ENCODE peak calls at places on chromosomes 1 and 21, in eight cellular contexts. X is tibial nerve, H is mucosa of descending colon, W is neural progenitor cell, V is HCT116, Y is suprapubic skin, T is transverse colon, S is breast epithelium. Z is an unnamed sample. For H3K4me1, the result is how much of the 10 kb centered on the place peaks cover.

GRCh38 chr1:181159451-181160151 is 71.1 kb downstream of the IER5 start:
- DNase-seq in X (no peak), H (peak), W (no peak), V (no peak), Y (peak), T (peak), S (no peak), Z (no peak)

GRCh38 chr1:234505774-234506114 is 26.8 kb upstream of the TARBP1 start:
- DNase-seq in X (no peak), H (no peak), W (no peak), V (no peak), Y (no peak), T (no peak), S (no peak), Z (no peak)

GRCh38 chr1:173356211-173356762 is 120.8 kb upstream of the PRDX6 start:
- DNase-seq in X (no peak), H (no peak), W (no peak), V (no peak), Y (no peak), T (no peak), S (no peak), Z (no peak)

GRCh38 chr1:94068096-94068830 is 52.7 kb downstream of the ABCA4 start:
- DNase-seq in X (no peak), H (no peak), W (no peak), V (peak), Y (no peak), T (no peak), S (no peak), Z (no peak)

GRCh38 chr21:28067015-28067414 is 925.7 kb downstream of the LTN1 start:
- DNase-seq in X (no peak), H (no peak), W (no peak), V (no peak), Y (no peak), T (no peak), S (no peak), Z (no peak)

GRCh38 chr1:22711591-22712501 is 1.2 kb downstream of the EPHB2 start:
- DNase-seq in X (no peak), H (peak), W (peak), V (no peak), Y (no peak), T (peak), S (no peak), Z (no peak)

GRCh38 chr1:183291802-183292515 is 105.9 kb downstream of the LAMC2 start:
- DNase-seq in X (no peak), H (no peak), W (no peak), V (no peak), Y (no peak), T (no peak), S (peak), Z (no peak)

GRCh38 chr1:5830771-5831599 is 161.2 kb downstream of the NPHP4 start:
- DNase-seq in X (no peak), H (no peak), W (peak), V (no peak), Y (no peak), T (no peak), S (no peak), Z (no peak)

GRCh38 chr1:205071028-205071409 is 13.2 kb downstream of the TMEM81 start:
- DNase-seq in X (no peak), H (no peak), W (no peak), V (no peak), Y (no peak), T (no peak), S (no peak), Z (no peak)

GRCh38 chr1:153774780-153775431 is at the start of gene SLC27A3:
- DNase-seq in X (peak), H (peak), W (peak), V (peak), Y (peak), T (peak), S (peak), Z (no peak)

GRCh38 chr1:3483801-3484444 is 29.5 kb downstream of the ARHGEF16 start:
- DNase-seq in X (no peak), H (peak), W (peak), V (no peak), Y (no peak), T (peak), S (no peak), Z (no peak)

GRCh38 chr1:237070519-237070918 is 28.5 kb downstream of the RYR2 start:
- DNase-seq in X (no peak), H (no peak), W (no peak), V (no peak), Y (no peak), T (no peak), S (no peak), Z (no peak)

GRCh38 chr1:204446413-204447111 is 34.9 kb upstream of the PPP1R15B start:
- DNase-seq in X (no peak), H (peak), W (peak), V (no peak), Y (no peak), T (peak), S (no peak), Z (peak)

GRCh38 chr1:183773456-183773855 is 31.5 kb upstream of the RGL1 start:
- DNase-seq in X (no peak), H (no peak), W (no peak), V (no peak), Y (no peak), T (no peak), S (no peak), Z (no peak)

GRCh38 chr1:224234017-224234416 is 51.0 kb downstream of the DEGS1 start:
- DNase-seq in X (no peak), H (no peak), W (no peak), V (no peak), Y (no peak), T (no peak), S (no peak), Z (no peak)

GRCh38 chr1:35398739-35399138 is 130.2 kb downstream of the ZMYM4 start:
- DNase-seq in X (no peak), H (no peak), W (no peak), V (no peak), Y (no peak), T (no peak), S (no peak), Z (no peak)

GRCh38 chr1:234601217-234602017 is 8.6 kb downstream of the IRF2BP2 start:
- DNase-seq in X (no peak), H (no peak), W (no peak), V (no peak), Y (no peak), T (peak), S (no peak), Z (no peak)

GRCh38 chr1:209873067-209873810 is 45.5 kb downstream of the UTP25 start:
- DNase-seq in X (no peak), H (no peak), W (no peak), V (no peak), Y (no peak), T (no peak), S (no peak), Z (no peak)

GRCh38 chr1:72137665-72138064 is 144.7 kb downstream of the NEGR1 start:
- DNase-seq in X (no peak), H (no peak), W (no peak), V (no peak), Y (no peak), T (no peak), S (no peak), Z (no peak)

GRCh38 chr1:186974774-186975181 is 146.0 kb downstream of the PLA2G4A start:
- DNase-seq in X (no peak), H (no peak), W (no peak), V (no peak), Y (no peak), T (no peak), S (no peak), Z (no peak)

DNA sequence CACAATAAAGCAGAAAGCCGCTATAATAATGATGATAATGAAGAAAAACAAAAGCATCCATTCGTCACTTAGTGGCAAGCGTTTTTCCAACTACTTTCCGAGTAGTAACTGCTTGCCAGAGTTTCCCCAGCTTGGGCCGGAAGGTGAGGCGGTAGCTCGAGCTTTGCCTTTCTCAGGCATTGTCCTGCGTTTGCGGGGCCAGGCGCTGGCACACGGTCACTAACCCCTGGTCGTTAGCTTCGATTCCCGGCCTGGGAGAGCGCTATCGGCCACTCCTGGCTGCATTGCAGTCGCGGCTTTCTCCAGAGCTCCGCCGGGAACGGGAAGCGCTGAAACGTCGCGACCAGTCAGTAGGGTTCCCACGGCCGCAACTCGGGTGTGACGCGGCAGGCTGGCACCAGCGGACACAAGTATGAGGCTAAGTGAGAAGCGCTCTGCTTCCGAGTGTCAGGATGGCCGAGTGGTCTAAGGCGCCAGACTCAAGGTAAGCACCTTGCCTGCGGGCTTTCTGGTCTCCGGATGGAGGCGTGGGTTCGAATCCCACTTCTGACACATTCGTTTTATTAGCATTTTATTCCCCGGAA is 14.6 kb upstream of the ZNF692 start:
- DNase-seq in X (peak), H (peak), W (peak), V (peak), Y (peak), T (peak), S (peak), Z (peak)
- TF ChIP-seq CTCF in X (no peak), H (no peak), W (peak), V (no peak), Y (no peak), T (no peak), S (no peak), Z (no peak)

GRCh38 chr1:12620142-12620865 is 2.3 kb upstream of the DHRS3 start:
- DNase-seq in X (no peak), H (no peak), W (no peak), V (no peak), Y (no peak), T (no peak), S (peak), Z (no peak)
- H3K4me3 ChIP-seq in X (peak), H (no peak), W (no peak), V (no peak), Y (peak), T (no peak), S (peak), Z (peak)

GRCh38 chr1:53139911-53140310 is 2.5 kb downstream of the SLC1A7 start:
- DNase-seq in X (no peak), H (no peak), W (no peak), V (no peak), Y (no peak), T (no peak), S (no peak), Z (no peak)

GRCh38 chr1:53134961-53135734 is 7.3 kb downstream of the SLC1A7 start:
- DNase-seq in X (no peak), H (peak), W (no peak), V (no peak), Y (no peak), T (peak), S (no peak), Z (no peak)

GRCh38 chr1:53135735-53136114 is 6.7 kb downstream of the SLC1A7 start:
- DNase-seq in X (peak), H (no peak), W (no peak), V (no peak), Y (no peak), T (peak), S (no peak), Z (no peak)

GRCh38 chr1:53138991-53139884 is 3.2 kb downstream of the SLC1A7 start:
- DNase-seq in X (no peak), H (no peak), W (no peak), V (no peak), Y (no peak), T (no peak), S (no peak), Z (no peak)

GRCh38 chr1:53137729-53138128 is 4.7 kb downstream of the SLC1A7 start:
- DNase-seq in X (no peak), H (no peak), W (no peak), V (peak), Y (no peak), T (no peak), S (no peak), Z (no peak)
- H3K4me1 ChIP-seq in X (under half), H (under half), W (under half), V (under half), Y (under half), T (under half), S (under half), Z (under half)

DNA sequence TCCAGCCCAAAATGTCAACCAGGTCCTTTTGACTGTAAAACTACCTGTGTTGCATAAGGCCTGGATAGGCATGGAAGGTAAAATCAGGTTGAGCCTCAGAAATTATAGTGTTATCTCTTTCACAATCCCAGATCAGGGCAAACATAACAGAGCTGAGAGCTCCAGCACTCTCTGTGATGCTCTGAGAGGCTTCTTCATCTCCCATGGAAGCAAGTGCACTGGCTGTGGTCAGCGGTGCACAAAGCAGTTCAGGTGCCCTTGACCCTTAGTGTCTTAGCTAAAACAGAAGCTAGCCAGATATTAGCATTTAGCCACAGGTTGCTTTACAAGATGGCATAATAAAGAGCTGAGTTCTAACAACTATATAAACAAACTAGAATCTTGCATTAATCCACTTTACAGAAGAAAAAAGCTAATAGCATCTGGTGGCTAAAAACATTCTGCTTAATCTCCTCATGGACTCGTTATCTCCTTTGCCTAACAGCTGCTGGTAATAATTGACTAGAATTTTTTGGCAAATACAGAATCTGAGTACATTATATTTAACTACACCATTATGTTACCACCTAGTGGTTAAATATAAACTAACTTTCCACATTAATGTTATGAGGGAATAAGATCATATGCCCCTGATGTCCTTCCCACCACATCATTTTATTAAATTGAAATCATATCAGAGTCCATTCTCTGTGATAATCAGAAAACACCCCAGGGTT is 25.6 kb upstream of the POGK start:
- DNase-seq in X (no peak), H (no peak), W (no peak), V (no peak), Y (no peak), T (no peak), S (no peak), Z (no peak)
- TF ChIP-seq CTCF in X (no peak), H (no peak), W (no peak), V (peak), Y (no peak), T (no peak), S (no peak), Z (no peak)

DNA sequence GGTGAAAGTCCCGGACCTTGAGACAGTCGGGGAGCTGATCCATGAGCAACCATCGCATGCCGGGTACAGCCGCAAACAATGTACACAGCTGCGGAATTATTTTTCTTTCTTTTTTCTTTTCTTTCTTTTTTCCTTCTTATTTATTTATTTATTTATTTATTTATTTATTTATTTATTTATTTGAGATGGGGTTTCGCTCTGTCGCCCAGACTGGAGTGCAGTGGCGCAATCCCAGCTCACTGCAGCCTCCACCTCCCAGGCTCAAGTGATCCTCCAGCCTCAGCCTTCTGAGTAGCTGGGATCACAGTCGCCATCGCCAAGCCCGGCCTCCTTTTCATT is 2.6 kb upstream of the PERM1 start:
- DNase-seq in X (no peak), H (no peak), W (no peak), V (no peak), Y (no peak), T (no peak), S (no peak), Z (no peak)
- H3K4me3 ChIP-seq in X (no peak), H (no peak), W (no peak), V (no peak), Y (no peak), T (no peak), S (peak), Z (no peak)

GRCh38 chr1:203147376-203147775 is 19.9 kb downstream of the ADORA1 start:
- DNase-seq in X (no peak), H (no peak), W (no peak), V (no peak), Y (no peak), T (no peak), S (peak), Z (peak)
- H3K4me1 ChIP-seq in X (under half), H (under half), W (under half), V (under half), Y (under half), T (under half), S (under half), Z (under half)

GRCh38 chr1:38009088-38009840 is 3.3 kb upstream of the UTP11 start:
- DNase-seq in X (no peak), H (no peak), W (peak), V (no peak), Y (no peak), T (no peak), S (no peak), Z (no peak)
- TF ChIP-seq CTCF in X (no peak), H (no peak), W (no peak), V (no peak), Y (no peak), T (no peak), S (no peak), Z (no peak)

DNA sequence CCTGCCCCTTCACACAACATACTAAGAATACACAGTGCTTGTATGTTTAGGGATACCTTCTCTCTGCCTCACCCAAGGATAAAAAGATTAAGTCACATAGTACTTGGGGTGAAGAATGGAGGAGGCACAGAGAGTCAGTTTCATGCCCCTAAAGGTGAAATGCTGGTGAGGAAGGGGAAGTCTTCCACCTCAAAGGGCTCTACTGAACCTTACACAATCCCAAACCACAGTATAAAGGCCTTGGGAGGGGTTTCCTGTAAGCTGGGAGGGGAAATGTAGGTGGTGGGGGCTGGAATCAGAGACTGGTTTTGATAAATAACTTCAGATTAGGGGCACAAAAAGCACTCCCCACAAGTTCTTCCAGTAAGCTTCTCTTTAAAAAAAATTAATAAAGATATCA is 3.5 kb downstream of the MINDY1 start:
- DNase-seq in X (no peak), H (no peak), W (no peak), V (no peak), Y (no peak), T (no peak), S (no peak), Z (no peak)
- H3K4me3 ChIP-seq in X (peak), H (no peak), W (no peak), V (no peak), Y (peak), T (no peak), S (peak), Z (peak)

Z was measured in lower lobe of right lung.